ENCODE peak calls at places on chromosomes 6 and 20, in seven cellular contexts. One of them, this sample, is unnamed.
A peak's percentile ranks its signal among the peaks of the same experiment; 100 is the strongest.

GRCh38 chr6:47342824-47343223 is 33.1 kb upstream of the TNFRSF21 start:
- DNase-seq in GM12878: no peak
- DNase-seq in SK-N-SH: no peak
- DNase-seq in HepG2: no peak
- DNase-seq in K562: no peak
- DNase-seq in GM12892: no peak
- DNase-seq in H1: no peak
- DNase-seq in this sample: no peak

GRCh38 chr6:44049163-44049988 is 77.9 kb downstream of the MRPL14 start:
- DNase-seq in GM12878: no peak
- DNase-seq in HepG2: no peak
- DNase-seq in H1: no peak
- DNase-seq in GM12892: no peak
- DNase-seq in SK-N-SH: no peak
- DNase-seq in K562: no peak
- DNase-seq in this sample: no peak

GRCh38 chr6:14254505-14254904 is 136.9 kb downstream of the CD83 start:
- DNase-seq in H1: peak; percentile 22
- DNase-seq in SK-N-SH: no peak
- DNase-seq in K562: no peak
- DNase-seq in HepG2: no peak
- DNase-seq in GM12892: no peak
- DNase-seq in GM12878: peak; percentile 53
- DNase-seq in this sample: peak; percentile 29

GRCh38 chr6:885051-885590 is 192.2 kb upstream of the EXOC2 start:
- DNase-seq in K562: no peak
- DNase-seq in SK-N-SH: no peak
- DNase-seq in GM12878: no peak
- DNase-seq in HepG2: no peak
- DNase-seq in H1: no peak
- DNase-seq in GM12892: no peak
- DNase-seq in this sample: no peak

GRCh38 chr20:23145281-23145700 is 59.2 kb upstream of the CD93 start:
- DNase-seq in SK-N-SH: no peak
- DNase-seq in K562: no peak
- DNase-seq in HepG2: no peak
- DNase-seq in H1: no peak
- DNase-seq in GM12878: no peak
- DNase-seq in GM12892: no peak
- DNase-seq in this sample: no peak

GRCh38 chr6:39302011-39302410 is 12.2 kb downstream of the KCNK17 start:
- DNase-seq in K562: no peak
- DNase-seq in H1: no peak
- DNase-seq in GM12878: no peak
- DNase-seq in SK-N-SH: no peak
- DNase-seq in HepG2: no peak
- DNase-seq in GM12892: no peak
- DNase-seq in this sample: no peak

GRCh38 chr20:54980321-54980960 is 505.0 kb downstream of the DOK5 start:
- DNase-seq in HepG2: no peak
- DNase-seq in SK-N-SH: peak; percentile 24
- DNase-seq in K562: no peak
- DNase-seq in GM12892: no peak
- DNase-seq in GM12878: no peak
- DNase-seq in H1: no peak
- DNase-seq in this sample: no peak

GRCh38 chr6:1611572-1612385 is 2.1 kb downstream of the FOXC1 start:
- DNase-seq in GM12878: no peak
- DNase-seq in SK-N-SH: no peak
- DNase-seq in HepG2: peak; percentile 35
- DNase-seq in H1: no peak
- DNase-seq in GM12892: no peak
- DNase-seq in K562: no peak
- DNase-seq in this sample: no peak

GRCh38 chr20:23257848-23258746 is 92.5 kb upstream of the NXT1 start:
- DNase-seq in K562: no peak
- DNase-seq in HepG2: no peak
- DNase-seq in H1: peak; percentile 28
- DNase-seq in GM12878: no peak
- DNase-seq in GM12892: no peak
- DNase-seq in SK-N-SH: peak; percentile 20
- DNase-seq in this sample: no peak

GRCh38 chr20:49915380-49916145 is at the start of gene SPATA2:
- DNase-seq in GM12892: peak; percentile 93
- DNase-seq in GM12878: peak; percentile 79
- DNase-seq in H1: peak; percentile 96
- DNase-seq in HepG2: peak; percentile 98
- DNase-seq in K562: peak; percentile 96
- DNase-seq in SK-N-SH: peak; percentile 98
- DNase-seq in this sample: peak; percentile 92

GRCh38 chr6:168167431-168168315 is 88.7 kb upstream of the FRMD1 start:
- DNase-seq in GM12892: no peak
- DNase-seq in GM12878: no peak
- DNase-seq in H1: peak; percentile 29
- DNase-seq in HepG2: no peak
- DNase-seq in K562: no peak
- DNase-seq in SK-N-SH: no peak
- DNase-seq in this sample: no peak

GRCh38 chr6:118780728-118781127 is 113.2 kb upstream of the ASF1A start:
- DNase-seq in GM12892: no peak
- DNase-seq in H1: no peak
- DNase-seq in SK-N-SH: no peak
- DNase-seq in GM12878: no peak
- DNase-seq in K562: no peak
- DNase-seq in HepG2: no peak
- DNase-seq in this sample: no peak

GRCh38 chr6:134420638-134421181 is 102.8 kb upstream of the SGK1 start:
- DNase-seq in HepG2: no peak
- DNase-seq in GM12878: no peak
- DNase-seq in H1: no peak
- DNase-seq in GM12892: no peak
- DNase-seq in K562: no peak
- DNase-seq in SK-N-SH: no peak
- DNase-seq in this sample: no peak

GRCh38 chr20:41352666-41353065 is 12.0 kb downstream of the LPIN3 start:
- DNase-seq in SK-N-SH: no peak
- DNase-seq in HepG2: no peak
- DNase-seq in GM12878: no peak
- DNase-seq in GM12892: no peak
- DNase-seq in H1: no peak
- DNase-seq in K562: no peak
- DNase-seq in this sample: no peak

GRCh38 chr6:118306640-118307238 is 241.4 kb upstream of the PLN start:
- DNase-seq in GM12878: no peak
- DNase-seq in H1: no peak
- DNase-seq in SK-N-SH: no peak
- DNase-seq in K562: no peak
- DNase-seq in GM12892: no peak
- DNase-seq in HepG2: no peak
- DNase-seq in this sample: no peak

GRCh38 chr6:122007366-122007765 is 392.1 kb upstream of the HSF2 start:
- DNase-seq in SK-N-SH: peak; percentile 3
- DNase-seq in HepG2: no peak
- DNase-seq in K562: no peak
- DNase-seq in GM12878: no peak
- DNase-seq in H1: no peak
- DNase-seq in GM12892: no peak
- DNase-seq in this sample: no peak

GRCh38 chr6:137923866-137924616 is 57.0 kb downstream of the TNFAIP3 start:
- DNase-seq in HepG2: no peak
- DNase-seq in GM12878: no peak
- DNase-seq in SK-N-SH: no peak
- DNase-seq in GM12892: no peak
- DNase-seq in H1: no peak
- DNase-seq in K562: no peak
- DNase-seq in this sample: no peak

DNA sequence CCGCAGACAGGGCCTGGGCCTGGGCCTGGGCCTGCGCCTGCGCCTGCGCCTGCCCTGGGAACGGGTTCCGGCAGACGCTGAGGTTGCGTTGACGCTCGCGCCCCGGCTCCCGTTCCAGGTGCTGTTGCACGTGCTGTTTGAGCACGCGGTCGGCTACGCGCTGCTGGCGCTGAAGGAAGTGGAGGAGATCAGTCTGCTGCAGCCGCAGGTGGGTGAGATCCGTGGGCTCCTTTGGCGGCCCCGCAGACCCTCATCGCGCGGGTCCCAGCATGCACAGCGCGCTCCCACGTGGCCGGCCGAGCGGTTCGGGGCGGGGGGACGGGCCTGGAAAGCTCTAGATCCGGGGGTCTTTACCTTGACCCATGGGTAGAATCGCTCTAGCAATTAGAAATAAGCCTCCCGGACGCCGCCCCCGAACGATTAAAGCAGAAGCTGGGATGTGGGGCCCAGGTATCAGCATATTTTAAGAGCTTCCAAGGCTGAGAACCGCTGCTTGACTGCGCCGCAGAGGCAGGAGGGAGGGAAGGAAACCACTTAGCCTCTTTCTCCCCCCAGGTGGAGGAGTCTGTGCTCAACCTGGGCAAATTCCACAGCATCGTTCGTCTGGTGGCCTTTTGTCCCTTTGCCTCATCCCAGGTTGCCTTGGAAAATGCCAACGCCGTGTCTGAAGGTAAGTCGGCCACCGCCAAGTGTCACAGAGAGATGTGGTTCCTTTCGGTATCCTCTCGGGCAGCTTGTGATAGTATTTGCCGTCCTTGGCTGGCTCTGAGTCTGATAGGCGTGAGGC is 485 bp downstream of the NOP56 start:
- DNase-seq in HepG2: peak; percentile 30
- DNase-seq in GM12878: no peak
- DNase-seq in SK-N-SH: peak; percentile 81
- DNase-seq in GM12892: peak; percentile 37
- DNase-seq in H1: no peak
- DNase-seq in K562: peak; percentile 30
- DNase-seq in this sample: peak; percentile 46
- TF ChIP-seq TAF1 in HepG2: peak; percentile 95
- TF ChIP-seq TAF1 in GM12878: no peak
- TF ChIP-seq TAF1 in SK-N-SH: no peak
- TF ChIP-seq TAF1 in GM12892: no peak
- TF ChIP-seq TAF1 in H1: no peak
- TF ChIP-seq TAF1 in K562: no peak
- TF ChIP-seq TAF1 in this sample: no peak

DNA sequence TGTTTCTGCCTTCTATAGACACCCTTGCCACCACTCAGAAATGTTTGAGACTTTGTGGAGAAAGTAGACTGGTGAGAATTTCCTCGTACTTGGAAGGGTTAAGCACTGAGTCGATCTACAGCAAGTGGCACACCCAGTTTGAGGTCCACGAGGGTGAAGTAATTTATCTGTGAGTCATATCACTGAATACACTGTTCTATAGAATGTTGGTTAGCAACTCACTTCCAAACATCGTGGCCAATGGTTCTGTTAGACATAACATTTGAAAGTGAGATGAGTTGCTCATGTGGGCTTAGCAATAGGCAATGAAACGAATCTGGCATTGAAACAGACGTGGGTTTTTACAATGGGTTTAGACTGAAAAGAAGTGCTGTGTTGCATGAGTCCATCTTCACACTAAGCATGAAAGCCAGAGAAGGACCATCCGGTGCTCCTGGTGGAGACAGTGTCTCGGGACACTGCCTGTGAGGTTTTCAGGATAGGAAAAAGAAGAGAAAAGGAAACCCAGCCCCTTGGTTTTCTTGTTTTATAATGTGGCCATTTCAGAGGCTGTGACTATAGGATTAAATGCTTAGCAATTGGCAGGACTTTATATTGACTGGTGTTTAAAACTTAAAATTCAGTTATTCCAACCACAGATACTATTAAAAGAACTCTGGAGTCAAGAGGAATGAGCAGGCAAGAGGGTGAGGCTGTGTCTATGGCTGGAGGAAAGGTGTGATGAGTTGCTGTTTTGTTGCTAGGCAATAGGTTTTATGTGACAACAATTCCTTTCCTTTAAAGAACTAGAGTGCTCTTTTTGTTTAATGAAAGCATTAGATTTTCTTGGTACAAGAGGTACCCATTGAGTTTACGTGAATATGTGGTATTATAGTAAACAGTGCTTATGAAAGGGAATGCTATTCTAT is 31.0 kb upstream of the EZR start:
- DNase-seq in HepG2: peak; percentile 84
- DNase-seq in K562: peak; percentile 73
- DNase-seq in SK-N-SH: no peak
- DNase-seq in H1: no peak
- DNase-seq in GM12878: no peak
- DNase-seq in GM12892: no peak
- DNase-seq in this sample: no peak
- TF ChIP-seq POLR2AphosphoS5 in HepG2: no peak
- TF ChIP-seq POLR2AphosphoS5 in K562: no peak
- TF ChIP-seq POLR2AphosphoS5 in SK-N-SH: peak; percentile 52
- TF ChIP-seq POLR2AphosphoS5 in H1: no peak
- TF ChIP-seq POLR2AphosphoS5 in GM12878: no peak
- TF ChIP-seq POLR2AphosphoS5 in GM12892: no peak
- TF ChIP-seq POLR2AphosphoS5 in this sample: no peak

GRCh38 chr6:99426454-99426762 is 1.3 kb upstream of the PNISR start:
- DNase-seq in GM12892: no peak
- DNase-seq in GM12878: no peak
- DNase-seq in HepG2: no peak
- DNase-seq in SK-N-SH: no peak
- DNase-seq in H1: no peak
- DNase-seq in K562: no peak
- DNase-seq in this sample: no peak
- TF ChIP-seq TAF1 in GM12892: no peak
- TF ChIP-seq TAF1 in GM12878: no peak
- TF ChIP-seq TAF1 in HepG2: no peak
- TF ChIP-seq TAF1 in SK-N-SH: no peak
- TF ChIP-seq TAF1 in H1: no peak
- TF ChIP-seq TAF1 in K562: no peak
- TF ChIP-seq TAF1 in this sample: no peak

GRCh38 chr6:16118825-16119224 is 10.1 kb upstream of the MYLIP start:
- DNase-seq in K562: no peak
- DNase-seq in GM12878: no peak
- DNase-seq in H1: no peak
- DNase-seq in HepG2: no peak
- DNase-seq in GM12892: no peak
- DNase-seq in SK-N-SH: no peak
- DNase-seq in this sample: no peak

GRCh38 chr6:16126881-16127280 is 2.0 kb upstream of the MYLIP start:
- DNase-seq in GM12892: no peak
- DNase-seq in H1: no peak
- DNase-seq in K562: no peak
- DNase-seq in HepG2: no peak
- DNase-seq in GM12878: no peak
- DNase-seq in SK-N-SH: no peak
- DNase-seq in this sample: no peak

GRCh38 chr6:16126056-16126455 is 2.8 kb upstream of the MYLIP start:
- DNase-seq in GM12892: no peak
- DNase-seq in GM12878: no peak
- DNase-seq in K562: no peak
- DNase-seq in SK-N-SH: no peak
- DNase-seq in H1: no peak
- DNase-seq in HepG2: no peak
- DNase-seq in this sample: no peak

DNA sequence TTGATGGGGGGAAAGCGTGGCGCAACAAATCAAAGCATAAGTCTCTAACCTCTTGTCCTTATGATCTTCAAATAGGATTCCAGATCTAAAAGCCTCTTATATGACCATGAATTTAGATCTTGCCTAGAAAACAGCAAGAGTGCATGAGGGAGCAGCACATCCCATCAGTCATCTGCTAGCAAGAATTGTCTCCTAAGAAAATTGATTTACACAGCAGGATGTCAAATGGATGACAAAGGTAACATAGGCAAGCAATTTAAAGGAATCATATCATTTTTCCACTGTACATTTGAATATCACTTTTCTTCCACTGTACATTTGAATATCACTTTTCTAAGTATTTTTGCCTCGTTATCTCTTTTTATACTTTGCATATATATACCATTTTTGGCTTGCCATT is 7.5 kb upstream of the MYLIP start:
- DNase-seq in HepG2: no peak
- DNase-seq in SK-N-SH: no peak
- DNase-seq in K562: no peak
- DNase-seq in H1: no peak
- DNase-seq in GM12892: no peak
- DNase-seq in GM12878: no peak
- DNase-seq in this sample: no peak
- TF ChIP-seq POLR2AphosphoS5 in HepG2: no peak
- TF ChIP-seq POLR2AphosphoS5 in SK-N-SH: no peak
- TF ChIP-seq POLR2AphosphoS5 in K562: no peak
- TF ChIP-seq POLR2AphosphoS5 in H1: no peak
- TF ChIP-seq POLR2AphosphoS5 in GM12892: no peak
- TF ChIP-seq POLR2AphosphoS5 in GM12878: no peak
- TF ChIP-seq POLR2AphosphoS5 in this sample: no peak